ENCODE peak calls at places on chromosome X, in five cellular contexts. One of them, this sample, is unnamed.

GRCh38 chrX:152020895-152021294 is 46.4 kb upstream of the GABRE start:
- DNase-seq in uterus: no peak
- DNase-seq in A549: no peak
- DNase-seq in osteocyte: no peak
- DNase-seq in T-cell: no peak
- DNase-seq in this sample: no peak

GRCh38 chrX:36199926-36200325 is 280.4 kb downstream of the CFAP47 start:
- DNase-seq in uterus: no peak
- DNase-seq in A549: no peak
- DNase-seq in osteocyte: no peak
- DNase-seq in T-cell: no peak
- DNase-seq in this sample: no peak

GRCh38 chrX:70470850-70471289 is 26.2 kb downstream of the DLG3 start:
- DNase-seq in uterus: no peak
- DNase-seq in A549: no peak
- DNase-seq in osteocyte: no peak
- DNase-seq in T-cell: no peak
- DNase-seq in this sample: no peak

GRCh38 chrX:22220941-22221340 is 51.8 kb upstream of the CBLL2 start:
- DNase-seq in uterus: no peak
- DNase-seq in A549: peak
- DNase-seq in osteocyte: no peak
- DNase-seq in T-cell: no peak
- DNase-seq in this sample: no peak

GRCh38 chrX:9341305-9342201 is 123.3 kb upstream of the TBL1X start:
- DNase-seq in uterus: peak
- DNase-seq in A549: peak
- DNase-seq in osteocyte: no peak
- DNase-seq in T-cell: peak
- DNase-seq in this sample: peak

GRCh38 chrX:13911581-13911980 is 94.7 kb upstream of the GPM6B start:
- DNase-seq in uterus: no peak
- DNase-seq in A549: no peak
- DNase-seq in osteocyte: no peak
- DNase-seq in T-cell: no peak
- DNase-seq in this sample: no peak

GRCh38 chrX:10233696-10234095 is 76.9 kb downstream of the CLCN4 start:
- DNase-seq in uterus: no peak
- DNase-seq in A549: no peak
- DNase-seq in osteocyte: no peak
- DNase-seq in T-cell: no peak
- DNase-seq in this sample: no peak

GRCh38 chrX:150234126-150234525 is 129.0 kb upstream of the MAMLD1 start:
- DNase-seq in uterus: no peak
- DNase-seq in A549: no peak
- DNase-seq in osteocyte: no peak
- DNase-seq in T-cell: no peak
- DNase-seq in this sample: no peak

GRCh38 chrX:44155126-44155525 is 181.9 kb upstream of the NDP start:
- DNase-seq in uterus: no peak
- DNase-seq in A549: no peak
- DNase-seq in osteocyte: no peak
- DNase-seq in T-cell: no peak
- DNase-seq in this sample: no peak

GRCh38 chrX:447052-447451 is 60.3 kb upstream of the PPP2R3B start:
- DNase-seq in uterus: no peak
- DNase-seq in A549: no peak
- DNase-seq in osteocyte: no peak
- DNase-seq in T-cell: no peak
- DNase-seq in this sample: no peak

GRCh38 chrX:107747596-107748161 is 27.9 kb downstream of the TSC22D3 start:
- DNase-seq in uterus: peak
- DNase-seq in A549: no peak
- DNase-seq in osteocyte: no peak
- DNase-seq in T-cell: no peak
- DNase-seq in this sample: no peak

GRCh38 chrX:11929476-11929875 is 171.4 kb downstream of the MSL3 start:
- DNase-seq in uterus: no peak
- DNase-seq in A549: no peak
- DNase-seq in osteocyte: no peak
- DNase-seq in T-cell: no peak
- DNase-seq in this sample: no peak

GRCh38 chrX:137430301-137430700 is 135.6 kb upstream of the ZIC3 start:
- DNase-seq in uterus: no peak
- DNase-seq in A549: no peak
- DNase-seq in osteocyte: no peak
- DNase-seq in T-cell: no peak
- DNase-seq in this sample: no peak

GRCh38 chrX:129842510-129843208 is 1.0 kb downstream of the ZDHHC9 start:
- DNase-seq in uterus: peak
- DNase-seq in A549: no peak
- DNase-seq in osteocyte: no peak
- DNase-seq in T-cell: no peak
- DNase-seq in this sample: no peak

GRCh38 chrX:25600776-25601175 is 537.4 kb upstream of the MAGEB18 start:
- DNase-seq in uterus: no peak
- DNase-seq in A549: no peak
- DNase-seq in osteocyte: no peak
- DNase-seq in T-cell: no peak
- DNase-seq in this sample: no peak

GRCh38 chrX:141879616-141880015 is 24.1 kb upstream of the MAGEC1 start:
- DNase-seq in uterus: no peak
- DNase-seq in A549: no peak
- DNase-seq in osteocyte: no peak
- DNase-seq in T-cell: no peak
- DNase-seq in this sample: no peak

GRCh38 chrX:77900688-77901087 is 1.4 kb downstream of the COX7B start:
- DNase-seq in uterus: no peak
- DNase-seq in A549: no peak
- DNase-seq in osteocyte: no peak
- DNase-seq in T-cell: no peak
- DNase-seq in this sample: no peak

GRCh38 chrX:38804481-38805293 is 3.4 kb downstream of the MID1IP1 start:
- DNase-seq in uterus: peak
- DNase-seq in A549: peak
- DNase-seq in osteocyte: no peak
- DNase-seq in T-cell: no peak
- DNase-seq in this sample: peak

GRCh38 chrX:71976753-71977152 is 66.1 kb downstream of the NHSL2 start:
- DNase-seq in uterus: no peak
- DNase-seq in A549: no peak
- DNase-seq in osteocyte: no peak
- DNase-seq in T-cell: no peak
- DNase-seq in this sample: no peak

GRCh38 chrX:151183912-151184565 is 7.7 kb downstream of the GPR50 start:
- DNase-seq in uterus: no peak
- DNase-seq in A549: no peak
- DNase-seq in osteocyte: no peak
- DNase-seq in T-cell: no peak
- DNase-seq in this sample: no peak

GRCh38 chrX:71910526-71911022 is at the start of gene NHSL2:
- DNase-seq in uterus: peak
- DNase-seq in A549: no peak
- DNase-seq in osteocyte: no peak
- DNase-seq in T-cell: no peak
- DNase-seq in this sample: no peak

GRCh38 chrX:136910565-136911040 is 30.1 kb upstream of the RBMX start:
- DNase-seq in uterus: no peak
- DNase-seq in A549: no peak
- DNase-seq in osteocyte: no peak
- DNase-seq in T-cell: no peak
- DNase-seq in this sample: no peak

GRCh38 chrX:148310402-148311200 is 189.8 kb upstream of the AFF2 start:
- DNase-seq in uterus: no peak
- DNase-seq in A549: no peak
- DNase-seq in osteocyte: no peak
- DNase-seq in T-cell: peak
- DNase-seq in this sample: peak

GRCh38 chrX:19699151-19699550 is 183.8 kb upstream of the MAP3K15 start:
- DNase-seq in uterus: no peak
- DNase-seq in A549: no peak
- DNase-seq in osteocyte: no peak
- DNase-seq in T-cell: no peak
- DNase-seq in this sample: no peak

GRCh38 chrX:23383411-23383810 is 48.8 kb downstream of the PTCHD1 start:
- DNase-seq in uterus: no peak
- DNase-seq in A549: no peak
- DNase-seq in osteocyte: no peak
- DNase-seq in T-cell: no peak
- DNase-seq in this sample: no peak

GRCh38 chrX:46260502-46260901 is 284.7 kb downstream of the ZNF674 start:
- DNase-seq in uterus: no peak
- DNase-seq in A549: no peak
- DNase-seq in osteocyte: no peak
- DNase-seq in T-cell: no peak
- DNase-seq in this sample: no peak

GRCh38 chrX:154096140-154097002 is 1.1 kb downstream of the MECP2 start:
- DNase-seq in uterus: no peak
- DNase-seq in A549: no peak
- DNase-seq in osteocyte: no peak
- DNase-seq in T-cell: no peak
- DNase-seq in this sample: no peak

GRCh38 chrX:108304210-108304609 is 134.0 kb downstream of the COL4A6 start:
- DNase-seq in uterus: no peak
- DNase-seq in A549: no peak
- DNase-seq in osteocyte: no peak
- DNase-seq in T-cell: no peak
- DNase-seq in this sample: no peak

GRCh38 chrX:47513697-47514085 is 30.7 kb upstream of the ZNF41 start:
- DNase-seq in uterus: no peak
- DNase-seq in A549: no peak
- DNase-seq in osteocyte: no peak
- DNase-seq in T-cell: no peak
- DNase-seq in this sample: no peak